ENCODE peak calls at places on chromosomes 13 and 19, in eight cellular contexts. One of them, this sample, is unnamed.
A peak's percentile ranks its signal among the peaks of the same experiment; 100 is the strongest.

GRCh38 chr19:58150328-58150921 is at the start of gene ZNF329:
- DNase-seq in smooth muscle cell of the brain vasculature: peak; percentile 33
- DNase-seq in left ventricle myocardium superior: peak; percentile 93
- DNase-seq in breast epithelium: peak; percentile 88
- DNase-seq in posterior cingulate gyrus: peak; percentile 79
- DNase-seq in neuronal stem cell: peak; percentile 78
- DNase-seq in foreskin melanocyte: peak; percentile 58
- DNase-seq in fibroblast of mammary gland: peak; percentile 76
- DNase-seq in this sample: peak; percentile 96

GRCh38 chr19:46678110-46678732 is 17.2 kb upstream of the DACT3 start:
- DNase-seq in smooth muscle cell of the brain vasculature: no peak
- DNase-seq in left ventricle myocardium superior: no peak
- DNase-seq in breast epithelium: no peak
- DNase-seq in posterior cingulate gyrus: no peak
- DNase-seq in neuronal stem cell: no peak
- DNase-seq in foreskin melanocyte: no peak
- DNase-seq in fibroblast of mammary gland: no peak
- DNase-seq in this sample: no peak

GRCh38 chr19:6730153-6730804 is 7.1 kb downstream of the GPR108 start:
- DNase-seq in smooth muscle cell of the brain vasculature: no peak
- DNase-seq in left ventricle myocardium superior: no peak
- DNase-seq in breast epithelium: no peak
- DNase-seq in posterior cingulate gyrus: peak; percentile 66
- DNase-seq in neuronal stem cell: no peak
- DNase-seq in foreskin melanocyte: no peak
- DNase-seq in fibroblast of mammary gland: peak; percentile 12
- DNase-seq in this sample: no peak

GRCh38 chr19:3801412-3802096 is 15.4 kb upstream of the MATK start:
- DNase-seq in smooth muscle cell of the brain vasculature: no peak
- DNase-seq in left ventricle myocardium superior: peak; percentile 58
- DNase-seq in breast epithelium: no peak
- DNase-seq in posterior cingulate gyrus: peak; percentile 80
- DNase-seq in neuronal stem cell: peak; percentile 40
- DNase-seq in foreskin melanocyte: no peak
- DNase-seq in fibroblast of mammary gland: no peak
- DNase-seq in this sample: no peak

GRCh38 chr13:24036115-24036514 is 124.4 kb upstream of the SPATA13 start:
- DNase-seq in smooth muscle cell of the brain vasculature: no peak
- DNase-seq in left ventricle myocardium superior: no peak
- DNase-seq in breast epithelium: no peak
- DNase-seq in posterior cingulate gyrus: no peak
- DNase-seq in neuronal stem cell: no peak
- DNase-seq in foreskin melanocyte: no peak
- DNase-seq in fibroblast of mammary gland: no peak
- DNase-seq in this sample: no peak

GRCh38 chr13:80979035-80979641 is 638.2 kb upstream of the SPRY2 start:
- DNase-seq in smooth muscle cell of the brain vasculature: peak; percentile 21
- DNase-seq in left ventricle myocardium superior: no peak
- DNase-seq in breast epithelium: no peak
- DNase-seq in posterior cingulate gyrus: peak; percentile 12
- DNase-seq in neuronal stem cell: peak; percentile 37
- DNase-seq in foreskin melanocyte: peak; percentile 41
- DNase-seq in fibroblast of mammary gland: peak; percentile 81
- DNase-seq in this sample: no peak

GRCh38 chr13:97191615-97192014 is 30.5 kb upstream of the MBNL2 start:
- DNase-seq in smooth muscle cell of the brain vasculature: no peak
- DNase-seq in left ventricle myocardium superior: no peak
- DNase-seq in breast epithelium: no peak
- DNase-seq in posterior cingulate gyrus: peak; percentile 55
- DNase-seq in neuronal stem cell: no peak
- DNase-seq in foreskin melanocyte: no peak
- DNase-seq in fibroblast of mammary gland: no peak
- DNase-seq in this sample: no peak

GRCh38 chr19:23527797-23528196 is 132.5 kb upstream of the ZNF91 start:
- DNase-seq in smooth muscle cell of the brain vasculature: no peak
- DNase-seq in left ventricle myocardium superior: no peak
- DNase-seq in breast epithelium: no peak
- DNase-seq in posterior cingulate gyrus: no peak
- DNase-seq in neuronal stem cell: no peak
- DNase-seq in foreskin melanocyte: no peak
- DNase-seq in fibroblast of mammary gland: no peak
- DNase-seq in this sample: no peak

GRCh38 chr13:113470073-113470472 is 16.8 kb upstream of the ADPRHL1 start:
- DNase-seq in smooth muscle cell of the brain vasculature: no peak
- DNase-seq in left ventricle myocardium superior: no peak
- DNase-seq in breast epithelium: no peak
- DNase-seq in posterior cingulate gyrus: no peak
- DNase-seq in neuronal stem cell: no peak
- DNase-seq in foreskin melanocyte: no peak
- DNase-seq in fibroblast of mammary gland: no peak
- DNase-seq in this sample: no peak

GRCh38 chr13:111981006-111981405 is 85.9 kb upstream of the SOX1 start:
- DNase-seq in smooth muscle cell of the brain vasculature: no peak
- DNase-seq in left ventricle myocardium superior: no peak
- DNase-seq in breast epithelium: no peak
- DNase-seq in posterior cingulate gyrus: no peak
- DNase-seq in neuronal stem cell: no peak
- DNase-seq in foreskin melanocyte: no peak
- DNase-seq in fibroblast of mammary gland: no peak
- DNase-seq in this sample: peak; percentile 61

GRCh38 chr19:10517361-10517759 is at the start of gene S1PR5:
- DNase-seq in smooth muscle cell of the brain vasculature: no peak
- DNase-seq in left ventricle myocardium superior: peak; percentile 46
- DNase-seq in breast epithelium: no peak
- DNase-seq in posterior cingulate gyrus: peak; percentile 80
- DNase-seq in neuronal stem cell: no peak
- DNase-seq in foreskin melanocyte: no peak
- DNase-seq in fibroblast of mammary gland: no peak
- DNase-seq in this sample: no peak

GRCh38 chr19:29708553-29709439 is 6.3 kb downstream of the C19orf12 start:
- DNase-seq in smooth muscle cell of the brain vasculature: no peak
- DNase-seq in left ventricle myocardium superior: peak; percentile 63
- DNase-seq in breast epithelium: no peak
- DNase-seq in posterior cingulate gyrus: no peak
- DNase-seq in neuronal stem cell: no peak
- DNase-seq in foreskin melanocyte: peak; percentile 93
- DNase-seq in fibroblast of mammary gland: peak; percentile 64
- DNase-seq in this sample: no peak

GRCh38 chr19:27971071-27971470 is 1241.9 kb downstream of the UQCRFS1 start:
- DNase-seq in smooth muscle cell of the brain vasculature: no peak
- DNase-seq in left ventricle myocardium superior: no peak
- DNase-seq in breast epithelium: no peak
- DNase-seq in posterior cingulate gyrus: no peak
- DNase-seq in neuronal stem cell: peak; percentile 73
- DNase-seq in foreskin melanocyte: no peak
- DNase-seq in fibroblast of mammary gland: no peak
- DNase-seq in this sample: no peak

GRCh38 chr13:59476376-59476775 is 687.4 kb downstream of the DIAPH3 start:
- DNase-seq in smooth muscle cell of the brain vasculature: no peak
- DNase-seq in left ventricle myocardium superior: no peak
- DNase-seq in breast epithelium: no peak
- DNase-seq in posterior cingulate gyrus: no peak
- DNase-seq in neuronal stem cell: no peak
- DNase-seq in foreskin melanocyte: no peak
- DNase-seq in fibroblast of mammary gland: no peak
- DNase-seq in this sample: no peak

GRCh38 chr19:51359294-51359693 is 6.9 kb downstream of the ETFB start:
- DNase-seq in smooth muscle cell of the brain vasculature: peak; percentile 92
- DNase-seq in left ventricle myocardium superior: no peak
- DNase-seq in breast epithelium: no peak
- DNase-seq in posterior cingulate gyrus: no peak
- DNase-seq in neuronal stem cell: no peak
- DNase-seq in foreskin melanocyte: no peak
- DNase-seq in fibroblast of mammary gland: peak; percentile 95
- DNase-seq in this sample: no peak

GRCh38 chr19:7292950-7293794 is 1.0 kb downstream of the INSR start:
- DNase-seq in smooth muscle cell of the brain vasculature: no peak
- DNase-seq in left ventricle myocardium superior: peak; percentile 72
- DNase-seq in breast epithelium: peak; percentile 58
- DNase-seq in posterior cingulate gyrus: peak; percentile 34
- DNase-seq in neuronal stem cell: no peak
- DNase-seq in foreskin melanocyte: no peak
- DNase-seq in fibroblast of mammary gland: no peak
- DNase-seq in this sample: no peak

GRCh38 chr13:29435125-29435911 is 160.2 kb downstream of the SLC7A1 start:
- DNase-seq in smooth muscle cell of the brain vasculature: no peak
- DNase-seq in left ventricle myocardium superior: peak; percentile 53
- DNase-seq in breast epithelium: no peak
- DNase-seq in posterior cingulate gyrus: no peak
- DNase-seq in neuronal stem cell: no peak
- DNase-seq in foreskin melanocyte: no peak
- DNase-seq in fibroblast of mammary gland: peak; percentile 99
- DNase-seq in this sample: no peak

GRCh38 chr13:98570929-98571372 is 6.0 kb downstream of the STK24 start:
- DNase-seq in smooth muscle cell of the brain vasculature: no peak
- DNase-seq in left ventricle myocardium superior: no peak
- DNase-seq in breast epithelium: no peak
- DNase-seq in posterior cingulate gyrus: no peak
- DNase-seq in neuronal stem cell: no peak
- DNase-seq in foreskin melanocyte: no peak
- DNase-seq in fibroblast of mammary gland: peak; percentile 72
- DNase-seq in this sample: no peak

GRCh38 chr13:29457299-29457698 is 138.2 kb downstream of the SLC7A1 start:
- DNase-seq in smooth muscle cell of the brain vasculature: no peak
- DNase-seq in left ventricle myocardium superior: no peak
- DNase-seq in breast epithelium: no peak
- DNase-seq in posterior cingulate gyrus: no peak
- DNase-seq in neuronal stem cell: no peak
- DNase-seq in foreskin melanocyte: peak; percentile 45
- DNase-seq in fibroblast of mammary gland: peak; percentile 88
- DNase-seq in this sample: no peak

GRCh38 chr13:43848250-43848649 is 31.3 kb downstream of the CCDC122 start:
- DNase-seq in smooth muscle cell of the brain vasculature: no peak
- DNase-seq in left ventricle myocardium superior: no peak
- DNase-seq in breast epithelium: no peak
- DNase-seq in posterior cingulate gyrus: no peak
- DNase-seq in neuronal stem cell: no peak
- DNase-seq in foreskin melanocyte: peak; percentile 61
- DNase-seq in fibroblast of mammary gland: peak; percentile 75
- DNase-seq in this sample: no peak

GRCh38 chr13:98975822-98976261 is 2.0 kb downstream of the DOCK9 start:
- DNase-seq in smooth muscle cell of the brain vasculature: no peak
- DNase-seq in left ventricle myocardium superior: no peak
- DNase-seq in breast epithelium: no peak
- DNase-seq in posterior cingulate gyrus: no peak
- DNase-seq in neuronal stem cell: no peak
- DNase-seq in foreskin melanocyte: no peak
- DNase-seq in fibroblast of mammary gland: no peak
- DNase-seq in this sample: no peak

GRCh38 chr19:1857648-1858326 is 5.6 kb downstream of the KLF16 start:
- DNase-seq in smooth muscle cell of the brain vasculature: no peak
- DNase-seq in left ventricle myocardium superior: peak; percentile 43
- DNase-seq in breast epithelium: no peak
- DNase-seq in posterior cingulate gyrus: no peak
- DNase-seq in neuronal stem cell: no peak
- DNase-seq in foreskin melanocyte: no peak
- DNase-seq in fibroblast of mammary gland: no peak
- DNase-seq in this sample: no peak

GRCh38 chr13:113064534-113065405 is 40.8 kb upstream of the F7 start:
- DNase-seq in smooth muscle cell of the brain vasculature: peak; percentile 3
- DNase-seq in left ventricle myocardium superior: peak; percentile 20
- DNase-seq in breast epithelium: no peak
- DNase-seq in posterior cingulate gyrus: peak; percentile 8
- DNase-seq in neuronal stem cell: no peak
- DNase-seq in foreskin melanocyte: no peak
- DNase-seq in fibroblast of mammary gland: peak; percentile 95
- DNase-seq in this sample: no peak

GRCh38 chr19:45713141-45713540 is 17.6 kb downstream of the FBXO46 start:
- DNase-seq in smooth muscle cell of the brain vasculature: no peak
- DNase-seq in left ventricle myocardium superior: peak; percentile 31
- DNase-seq in breast epithelium: no peak
- DNase-seq in posterior cingulate gyrus: no peak
- DNase-seq in neuronal stem cell: no peak
- DNase-seq in foreskin melanocyte: no peak
- DNase-seq in fibroblast of mammary gland: no peak
- DNase-seq in this sample: no peak

GRCh38 chr19:18507727-18508440 is 14.0 kb downstream of the ELL start:
- DNase-seq in smooth muscle cell of the brain vasculature: no peak
- DNase-seq in left ventricle myocardium superior: peak; percentile 60
- DNase-seq in breast epithelium: no peak
- DNase-seq in posterior cingulate gyrus: no peak
- DNase-seq in neuronal stem cell: no peak
- DNase-seq in foreskin melanocyte: peak; percentile 74
- DNase-seq in fibroblast of mammary gland: peak; percentile 47
- DNase-seq in this sample: no peak

GRCh38 chr19:49946415-49946814 is 14.6 kb downstream of the SIGLEC11 start:
- DNase-seq in smooth muscle cell of the brain vasculature: no peak
- DNase-seq in left ventricle myocardium superior: no peak
- DNase-seq in breast epithelium: peak; percentile 24
- DNase-seq in posterior cingulate gyrus: no peak
- DNase-seq in neuronal stem cell: no peak
- DNase-seq in foreskin melanocyte: no peak
- DNase-seq in fibroblast of mammary gland: no peak
- DNase-seq in this sample: no peak

GRCh38 chr13:80726895-80727294 is 386.0 kb upstream of the SPRY2 start:
- DNase-seq in smooth muscle cell of the brain vasculature: no peak
- DNase-seq in left ventricle myocardium superior: no peak
- DNase-seq in breast epithelium: no peak
- DNase-seq in posterior cingulate gyrus: no peak
- DNase-seq in neuronal stem cell: no peak
- DNase-seq in foreskin melanocyte: no peak
- DNase-seq in fibroblast of mammary gland: no peak
- DNase-seq in this sample: no peak

GRCh38 chr13:31797154-31797775 is 57.9 kb downstream of the RXFP2 start:
- DNase-seq in smooth muscle cell of the brain vasculature: peak; percentile 17
- DNase-seq in left ventricle myocardium superior: no peak
- DNase-seq in breast epithelium: no peak
- DNase-seq in posterior cingulate gyrus: no peak
- DNase-seq in neuronal stem cell: peak; percentile 4
- DNase-seq in foreskin melanocyte: peak; percentile 29
- DNase-seq in fibroblast of mammary gland: peak; percentile 75
- DNase-seq in this sample: no peak

GRCh38 chr13:30892966-30893365 is 13.1 kb upstream of the MEDAG start:
- DNase-seq in smooth muscle cell of the brain vasculature: no peak
- DNase-seq in left ventricle myocardium superior: peak; percentile 61
- DNase-seq in breast epithelium: no peak
- DNase-seq in posterior cingulate gyrus: peak; percentile 53
- DNase-seq in neuronal stem cell: no peak
- DNase-seq in foreskin melanocyte: no peak
- DNase-seq in fibroblast of mammary gland: peak; percentile 72
- DNase-seq in this sample: no peak

GRCh38 chr13:23643828-23644419 is 73.7 kb downstream of the TNFRSF19 start:
- DNase-seq in smooth muscle cell of the brain vasculature: no peak
- DNase-seq in left ventricle myocardium superior: no peak
- DNase-seq in breast epithelium: no peak
- DNase-seq in posterior cingulate gyrus: no peak
- DNase-seq in neuronal stem cell: no peak
- DNase-seq in foreskin melanocyte: no peak
- DNase-seq in fibroblast of mammary gland: no peak
- DNase-seq in this sample: no peak

GRCh38 chr19:45971260-45971902 is 2.3 kb downstream of the NOVA2 start:
- DNase-seq in smooth muscle cell of the brain vasculature: no peak
- DNase-seq in left ventricle myocardium superior: peak; percentile 46
- DNase-seq in breast epithelium: no peak
- DNase-seq in posterior cingulate gyrus: no peak
- DNase-seq in neuronal stem cell: no peak
- DNase-seq in foreskin melanocyte: no peak
- DNase-seq in fibroblast of mammary gland: no peak
- DNase-seq in this sample: no peak

GRCh38 chr19:56083668-56084067 is 37.4 kb downstream of the ZNF787 start:
- DNase-seq in smooth muscle cell of the brain vasculature: no peak
- DNase-seq in left ventricle myocardium superior: no peak
- DNase-seq in breast epithelium: no peak
- DNase-seq in posterior cingulate gyrus: no peak
- DNase-seq in neuronal stem cell: no peak
- DNase-seq in foreskin melanocyte: no peak
- DNase-seq in fibroblast of mammary gland: no peak
- DNase-seq in this sample: no peak

GRCh38 chr19:54462713-54463530 is 656 bp downstream of the LENG9 start:
- DNase-seq in smooth muscle cell of the brain vasculature: no peak
- DNase-seq in left ventricle myocardium superior: peak; percentile 86
- DNase-seq in breast epithelium: no peak
- DNase-seq in posterior cingulate gyrus: peak; percentile 55
- DNase-seq in neuronal stem cell: peak; percentile 59
- DNase-seq in foreskin melanocyte: peak; percentile 64
- DNase-seq in fibroblast of mammary gland: peak; percentile 60
- DNase-seq in this sample: no peak

GRCh38 chr13:50119593-50119992 is 104.3 kb downstream of the KCNRG start:
- DNase-seq in smooth muscle cell of the brain vasculature: no peak
- DNase-seq in left ventricle myocardium superior: no peak
- DNase-seq in breast epithelium: no peak
- DNase-seq in posterior cingulate gyrus: no peak
- DNase-seq in neuronal stem cell: no peak
- DNase-seq in foreskin melanocyte: no peak
- DNase-seq in fibroblast of mammary gland: no peak
- DNase-seq in this sample: no peak